ENCODE peak calls at places on chromosomes 4 and X, in four cellular contexts. B, T, S and Z are unnamed samples.

GRCh38 chrX:43604753-43605152 is 51.3 kb upstream of the MAOA start:
- DNase-seq in B (no peak), T (no peak), S (no peak), Z (no peak)

GRCh38 chrX:46306103-46306502 is 239.1 kb downstream of the ZNF674 start:
- DNase-seq in B (no peak), T (no peak), S (no peak), Z (no peak)

GRCh38 chr4:75180790-75181776 is 248.2 kb downstream of the PARM1 start:
- DNase-seq in B (no peak), T (no peak), S (peak; percentile 17), Z (no peak)

GRCh38 chrX:152869972-152870371 is 27.9 kb upstream of the ZNF185 start:
- DNase-seq in B (no peak), T (no peak), S (no peak), Z (no peak)

GRCh38 chr4:80362578-80363181 is 27.1 kb downstream of the CFAP299 start:
- DNase-seq in B (peak; percentile 64), T (peak; percentile 64), S (no peak), Z (no peak)

GRCh38 chr4:86560447-86560846 is 33.7 kb upstream of the PTPN13 start:
- DNase-seq in B (no peak), T (no peak), S (no peak), Z (no peak)

GRCh38 chr4:91325495-91325894 is 978.3 kb upstream of the GRID2 start:
- DNase-seq in B (no peak), T (peak; percentile 68), S (no peak), Z (no peak)

GRCh38 chr4:108405586-108405985 is 214.8 kb upstream of the RPL34 start:
- DNase-seq in B (no peak), T (no peak), S (no peak), Z (no peak)

GRCh38 chr4:8164194-8164565 is 5.6 kb upstream of the ABLIM2 start:
- DNase-seq in B (no peak), T (no peak), S (no peak), Z (no peak)